ENCODE peak calls at places on chromosomes 1 and 21, in ten cellular contexts. Q is hypothalamus; A is psoas muscle; B is germinal center; G is activated CD8-positive, alpha-beta T cell treated with anti-CD3 and anti-CD28 coated beads, Interleukin-2, amount 10 ng/mL, durations not matched to agents 7 days and 5 days; X is amniotic stem cell; R is AG08396; N is GOT3; P is spleen; T is activated CD8-positive, alpha-beta memory T cell treated with anti-CD3 and anti-CD28 coated beads for 4 hours. C is an unnamed sample.

GRCh38 chr1:165823552-165824268 is 3.7 kb upstream of the UCK2 start:
- DNase-seq in Q (no peak), A (no peak), B (no peak), G (no peak), X (no peak), R (no peak), N (no peak), P (no peak), T (no peak), C (no peak)

GRCh38 chr1:30171956-30172694 is 551.3 kb downstream of the MATN1 start:
- DNase-seq in Q (no peak), A (no peak), B (no peak), G (no peak), X (no peak), R (no peak), N (no peak), P (no peak), T (no peak), C (no peak)

GRCh38 chr1:94863297-94863911 is 43.2 kb downstream of the SLC44A3 start:
- DNase-seq in Q (peak; percentile 54), A (no peak), B (no peak), G (no peak), X (peak; percentile 57), R (no peak), N (no peak), P (no peak), T (no peak), C (no peak)

GRCh38 chr1:155507960-155508359 is 54.6 kb downstream of the ASH1L start:
- DNase-seq in Q (no peak), A (no peak), B (no peak), G (no peak), X (no peak), R (no peak), N (no peak), P (no peak), T (no peak), C (no peak)

GRCh38 chr1:164466001-164466421 is 93.0 kb upstream of the PBX1 start:
- DNase-seq in Q (no peak), A (no peak), B (no peak), G (no peak), X (no peak), R (no peak), N (no peak), P (no peak), T (no peak), C (no peak)

GRCh38 chr1:67916439-67916886 is 83.2 kb upstream of the GNG12 start:
- DNase-seq in Q (no peak), A (no peak), B (no peak), G (no peak), X (no peak), R (no peak), N (no peak), P (no peak), T (no peak), C (no peak)

GRCh38 chr1:238581332-238581731 is 690.6 kb upstream of the ZP4 start:
- DNase-seq in Q (no peak), A (no peak), B (no peak), G (no peak), X (no peak), R (no peak), N (no peak), P (no peak), T (no peak), C (no peak)

GRCh38 chr21:34808569-34809204 is 139.9 kb downstream of the CLIC6 start:
- DNase-seq in Q (no peak), A (no peak), B (no peak), G (no peak), X (no peak), R (no peak), N (no peak), P (no peak), T (no peak), C (no peak)

GRCh38 chr1:8663090-8663802 is 154.2 kb downstream of the RERE start:
- DNase-seq in Q (no peak), A (no peak), B (no peak), G (no peak), X (no peak), R (no peak), N (no peak), P (no peak), T (no peak), C (no peak)